ENCODE peak calls at places on chromosome 9, in four cellular contexts. U is fibroblast of mammary gland; B is effector CD4-positive, alpha-beta T cell; N is GM23248. T is an unnamed sample.

GRCh38 chr9:68949271-68950000 is 64.5 kb downstream of the PRKACG start:
- DNase-seq in U (peak; percentile 14), B (no peak), N (no peak), T (peak; percentile 30)

GRCh38 chr9:99040254-99040653 is 64.7 kb upstream of the TGFBR1 start:
- DNase-seq in U (no peak), B (no peak), N (peak; percentile 37), T (no peak)

GRCh38 chr9:9914174-9914573 is 698.6 kb downstream of the PTPRD start:
- DNase-seq in U (no peak), B (no peak), N (no peak), T (no peak)

GRCh38 chr9:83511051-83511450 is 27.1 kb downstream of the FRMD3 start:
- DNase-seq in U (peak; percentile 61), B (no peak), N (peak; percentile 54), T (peak; percentile 9)

GRCh38 chr9:133429216-133429613 is 7.0 kb downstream of the ADAMTS13 start:
- DNase-seq in U (no peak), B (no peak), N (no peak), T (no peak)

GRCh38 chr9:32928912-32929311 is 72.5 kb downstream of the APTX start:
- DNase-seq in U (no peak), B (no peak), N (no peak), T (no peak)

GRCh38 chr9:116493183-116493582 is 193.9 kb upstream of the TRIM32 start:
- DNase-seq in U (no peak), B (no peak), N (peak; percentile 24), T (no peak)

GRCh38 chr9:134544388-134545212 is 97.0 kb upstream of the COL5A1 start:
- DNase-seq in U (peak; percentile 63), B (no peak), N (peak; percentile 78), T (peak; percentile 70)

GRCh38 chr9:99134893-99135341 is 30.0 kb downstream of the TGFBR1 start:
- DNase-seq in U (peak; percentile 55), B (no peak), N (peak; percentile 77), T (peak; percentile 75)

GRCh38 chr9:134057311-134057665 is 10.5 kb downstream of the BRD3 start:
- DNase-seq in U (no peak), B (no peak), N (no peak), T (no peak)

GRCh38 chr9:14347408-14348224 is 33.7 kb upstream of the NFIB start:
- DNase-seq in U (no peak), B (no peak), N (peak; percentile 49), T (no peak)

GRCh38 chr9:125190371-125190801 is 783 bp upstream of the PPP6C start:
- DNase-seq in U (peak; percentile 18), B (no peak), N (peak; percentile 44), T (peak; percentile 13)

GRCh38 chr9:127118597-127119318 is 3.7 kb downstream of the ANGPTL2 start:
- DNase-seq in U (no peak), B (no peak), N (no peak), T (no peak)

GRCh38 chr9:100346836-100347235 is 5.9 kb downstream of the TEX10 start:
- DNase-seq in U (peak; percentile 82), B (no peak), N (peak; percentile 83), T (no peak)

GRCh38 chr9:81072758-81073157 is 616.6 kb downstream of the TLE1 start:
- DNase-seq in U (no peak), B (no peak), N (no peak), T (no peak)

GRCh38 chr9:85615792-85616191 is 126.0 kb downstream of the AGTPBP1 start:
- DNase-seq in U (no peak), B (no peak), N (no peak), T (no peak)

GRCh38 chr9:25716220-25716872 is 38.1 kb upstream of the TUSC1 start:
- DNase-seq in U (peak; percentile 60), B (no peak), N (peak; percentile 70), T (peak; percentile 57)

GRCh38 chr9:123957168-123957721 is 27.3 kb upstream of the DENND1A start:
- DNase-seq in U (peak; percentile 35), B (no peak), N (no peak), T (no peak)

GRCh38 chr9:128818839-128819715 is 777 bp downstream of the ENDOG start:
- DNase-seq in U (no peak), B (peak; percentile 30), N (peak; percentile 57), T (no peak)

GRCh38 chr9:124812401-124813016 is 35.6 kb downstream of the OLFML2A start:
- DNase-seq in U (peak; percentile 98), B (no peak), N (peak; percentile 97), T (peak; percentile 100)

GRCh38 chr9:99185904-99186303 is 35.8 kb downstream of the ALG2 start:
- DNase-seq in U (no peak), B (no peak), N (no peak), T (no peak)

GRCh38 chr9:33917036-33917435 is 100.1 kb downstream of the UBE2R2 start:
- DNase-seq in U (no peak), B (no peak), N (no peak), T (no peak)

GRCh38 chr9:4099961-4100360 is 199.9 kb downstream of the GLIS3 start:
- DNase-seq in U (peak; percentile 88), B (no peak), N (peak; percentile 80), T (peak; percentile 72)

GRCh38 chr9:7871977-7872730 is 72.6 kb upstream of the DMAC1 start:
- DNase-seq in U (no peak), B (no peak), N (no peak), T (no peak)

GRCh38 chr9:10050016-10050415 is 562.8 kb downstream of the PTPRD start:
- DNase-seq in U (peak; percentile 53), B (no peak), N (peak; percentile 55), T (peak; percentile 14)

GRCh38 chr9:94577541-94577940 is 16.1 kb downstream of the FBP2 start:
- DNase-seq in U (no peak), B (no peak), N (no peak), T (no peak)

GRCh38 chr9:19903076-19903475 is 114.2 kb upstream of the SLC24A2 start:
- DNase-seq in U (no peak), B (no peak), N (no peak), T (no peak)

GRCh38 chr9:91221332-91221731 is 140.4 kb downstream of the AUH start:
- DNase-seq in U (peak; percentile 73), B (no peak), N (no peak), T (peak; percentile 84)

GRCh38 chr9:4691794-4692193 is 12.4 kb downstream of the CDC37L1 start:
- DNase-seq in U (peak; percentile 90), B (no peak), N (peak; percentile 95), T (no peak)

GRCh38 chr9:109448223-109448622 is 49.9 kb downstream of the PTPN3 start:
- DNase-seq in U (peak; percentile 63), B (no peak), N (peak; percentile 73), T (peak; percentile 65)

GRCh38 chr9:68996457-68996856 is 17.5 kb downstream of the PRKACG start:
- DNase-seq in U (no peak), B (no peak), N (no peak), T (no peak)

GRCh38 chr9:89924611-89925010 is 319.8 kb downstream of the GADD45G start:
- DNase-seq in U (no peak), B (no peak), N (no peak), T (no peak)

GRCh38 chr9:115328228-115328627 is 210.3 kb upstream of the TNC start:
- DNase-seq in U (peak; percentile 90), B (no peak), N (peak; percentile 86), T (peak; percentile 17)

GRCh38 chr9:108040783-108041182 is 551.2 kb upstream of the KLF4 start:
- DNase-seq in U (peak; percentile 83), B (no peak), N (peak; percentile 75), T (peak; percentile 56)

GRCh38 chr9:5851445-5851844 is 18.5 kb upstream of the ERMP1 start:
- DNase-seq in U (peak; percentile 86), B (no peak), N (peak; percentile 77), T (peak; percentile 95)

T was measured in choroid plexus epithelial cell.